ENCODE peak calls at places on chromosomes 12 and 14, in nine cellular contexts. One of them, this sample, is unnamed.

GRCh38 chr14:63453443-63453936 is 89.7 kb downstream of the PPP2R5E start:
- DNase-seq in foreskin fibroblast: no peak
- DNase-seq in NT2/D1: no peak
- DNase-seq in retinal pigment epithelial cell: no peak
- DNase-seq in BJ: no peak
- DNase-seq in T-cell: no peak
- DNase-seq in naive thymus-derived CD4-positive, alpha-beta T cell: no peak
- DNase-seq in sigmoid colon: no peak
- DNase-seq in stromal cell of bone marrow: no peak
- DNase-seq in this sample: no peak

GRCh38 chr12:790253-790563 is 37.8 kb downstream of the WNK1 start:
- DNase-seq in foreskin fibroblast: no peak
- DNase-seq in NT2/D1: no peak
- DNase-seq in retinal pigment epithelial cell: no peak
- DNase-seq in BJ: no peak
- DNase-seq in T-cell: no peak
- DNase-seq in naive thymus-derived CD4-positive, alpha-beta T cell: no peak
- DNase-seq in sigmoid colon: no peak
- DNase-seq in stromal cell of bone marrow: no peak
- DNase-seq in this sample: no peak

GRCh38 chr12:104115587-104115975 is 22.4 kb downstream of the NFYB start:
- DNase-seq in foreskin fibroblast: no peak
- DNase-seq in NT2/D1: no peak
- DNase-seq in retinal pigment epithelial cell: no peak
- DNase-seq in BJ: no peak
- DNase-seq in T-cell: no peak
- DNase-seq in naive thymus-derived CD4-positive, alpha-beta T cell: no peak
- DNase-seq in sigmoid colon: no peak
- DNase-seq in stromal cell of bone marrow: no peak
- DNase-seq in this sample: no peak

GRCh38 chr14:20873370-20874177 is 17.6 kb upstream of the RNASE3 start:
- DNase-seq in foreskin fibroblast: peak
- DNase-seq in NT2/D1: peak
- DNase-seq in retinal pigment epithelial cell: no peak
- DNase-seq in BJ: no peak
- DNase-seq in T-cell: peak
- DNase-seq in naive thymus-derived CD4-positive, alpha-beta T cell: peak
- DNase-seq in sigmoid colon: peak
- DNase-seq in stromal cell of bone marrow: peak
- DNase-seq in this sample: peak

GRCh38 chr14:37590810-37591139 is 4.3 kb downstream of the FOXA1 start:
- DNase-seq in foreskin fibroblast: no peak
- DNase-seq in NT2/D1: no peak
- DNase-seq in retinal pigment epithelial cell: no peak
- DNase-seq in BJ: no peak
- DNase-seq in T-cell: no peak
- DNase-seq in naive thymus-derived CD4-positive, alpha-beta T cell: no peak
- DNase-seq in sigmoid colon: no peak
- DNase-seq in stromal cell of bone marrow: no peak
- DNase-seq in this sample: no peak

GRCh38 chr12:3713483-3713882 is 39.4 kb downstream of the CRACR2A start:
- DNase-seq in foreskin fibroblast: no peak
- DNase-seq in NT2/D1: peak
- DNase-seq in retinal pigment epithelial cell: no peak
- DNase-seq in BJ: no peak
- DNase-seq in T-cell: no peak
- DNase-seq in naive thymus-derived CD4-positive, alpha-beta T cell: no peak
- DNase-seq in sigmoid colon: no peak
- DNase-seq in stromal cell of bone marrow: no peak
- DNase-seq in this sample: no peak

GRCh38 chr12:40068416-40068815 is 37.5 kb downstream of the SLC2A13 start:
- DNase-seq in foreskin fibroblast: no peak
- DNase-seq in NT2/D1: no peak
- DNase-seq in retinal pigment epithelial cell: no peak
- DNase-seq in BJ: no peak
- DNase-seq in T-cell: no peak
- DNase-seq in naive thymus-derived CD4-positive, alpha-beta T cell: no peak
- DNase-seq in sigmoid colon: no peak
- DNase-seq in stromal cell of bone marrow: no peak
- DNase-seq in this sample: no peak

GRCh38 chr12:96183734-96184370 is 10.3 kb upstream of the ELK3 start:
- DNase-seq in foreskin fibroblast: no peak
- DNase-seq in NT2/D1: no peak
- DNase-seq in retinal pigment epithelial cell: no peak
- DNase-seq in BJ: no peak
- DNase-seq in T-cell: no peak
- DNase-seq in naive thymus-derived CD4-positive, alpha-beta T cell: no peak
- DNase-seq in sigmoid colon: no peak
- DNase-seq in stromal cell of bone marrow: no peak
- DNase-seq in this sample: no peak

GRCh38 chr12:6775185-6775770 is 3.0 kb downstream of the LAG3 start:
- DNase-seq in foreskin fibroblast: no peak
- DNase-seq in NT2/D1: no peak
- DNase-seq in retinal pigment epithelial cell: no peak
- DNase-seq in BJ: no peak
- DNase-seq in T-cell: no peak
- DNase-seq in naive thymus-derived CD4-positive, alpha-beta T cell: no peak
- DNase-seq in sigmoid colon: no peak
- DNase-seq in stromal cell of bone marrow: no peak
- DNase-seq in this sample: no peak

GRCh38 chr14:96627811-96628775 is 125.9 kb downstream of the PAPOLA start:
- DNase-seq in foreskin fibroblast: no peak
- DNase-seq in NT2/D1: no peak
- DNase-seq in retinal pigment epithelial cell: no peak
- DNase-seq in BJ: no peak
- DNase-seq in T-cell: no peak
- DNase-seq in naive thymus-derived CD4-positive, alpha-beta T cell: no peak
- DNase-seq in sigmoid colon: no peak
- DNase-seq in stromal cell of bone marrow: no peak
- DNase-seq in this sample: no peak

GRCh38 chr12:106248177-106248848 is 493 bp upstream of the CKAP4 start:
- DNase-seq in foreskin fibroblast: peak
- DNase-seq in NT2/D1: no peak
- DNase-seq in retinal pigment epithelial cell: no peak
- DNase-seq in BJ: no peak
- DNase-seq in T-cell: no peak
- DNase-seq in naive thymus-derived CD4-positive, alpha-beta T cell: no peak
- DNase-seq in sigmoid colon: peak
- DNase-seq in stromal cell of bone marrow: peak
- DNase-seq in this sample: no peak

GRCh38 chr14:89007906-89008305 is 183.5 kb downstream of the TTC8 start:
- DNase-seq in foreskin fibroblast: no peak
- DNase-seq in NT2/D1: no peak
- DNase-seq in retinal pigment epithelial cell: no peak
- DNase-seq in BJ: no peak
- DNase-seq in T-cell: no peak
- DNase-seq in naive thymus-derived CD4-positive, alpha-beta T cell: no peak
- DNase-seq in sigmoid colon: no peak
- DNase-seq in stromal cell of bone marrow: no peak
- DNase-seq in this sample: no peak

GRCh38 chr14:65502676-65503124 is 90.2 kb downstream of the FUT8 start:
- DNase-seq in foreskin fibroblast: no peak
- DNase-seq in NT2/D1: no peak
- DNase-seq in retinal pigment epithelial cell: peak
- DNase-seq in BJ: no peak
- DNase-seq in T-cell: no peak
- DNase-seq in naive thymus-derived CD4-positive, alpha-beta T cell: no peak
- DNase-seq in sigmoid colon: no peak
- DNase-seq in stromal cell of bone marrow: peak
- DNase-seq in this sample: no peak

GRCh38 chr12:41189395-41190251 is 1.5 kb downstream of the PDZRN4 start:
- DNase-seq in foreskin fibroblast: no peak
- DNase-seq in NT2/D1: no peak
- DNase-seq in retinal pigment epithelial cell: no peak
- DNase-seq in BJ: no peak
- DNase-seq in T-cell: no peak
- DNase-seq in naive thymus-derived CD4-positive, alpha-beta T cell: no peak
- DNase-seq in sigmoid colon: peak
- DNase-seq in stromal cell of bone marrow: no peak
- DNase-seq in this sample: no peak

GRCh38 chr14:61342486-61342885 is 21.1 kb downstream of the PRKCH start:
- DNase-seq in foreskin fibroblast: no peak
- DNase-seq in NT2/D1: no peak
- DNase-seq in retinal pigment epithelial cell: no peak
- DNase-seq in BJ: no peak
- DNase-seq in T-cell: peak
- DNase-seq in naive thymus-derived CD4-positive, alpha-beta T cell: peak
- DNase-seq in sigmoid colon: no peak
- DNase-seq in stromal cell of bone marrow: no peak
- DNase-seq in this sample: peak

GRCh38 chr12:6089041-6089823 is 35.2 kb downstream of the VWF start:
- DNase-seq in foreskin fibroblast: peak
- DNase-seq in NT2/D1: no peak
- DNase-seq in retinal pigment epithelial cell: no peak
- DNase-seq in BJ: no peak
- DNase-seq in T-cell: no peak
- DNase-seq in naive thymus-derived CD4-positive, alpha-beta T cell: no peak
- DNase-seq in sigmoid colon: peak
- DNase-seq in stromal cell of bone marrow: no peak
- DNase-seq in this sample: no peak